ENCODE peak calls at places on chromosomes 2 and 18, in nine cellular contexts. Z is stomach, H is Peyer's patch, G is gastrocnemius medialis, V is MM.1S, M is mammary epithelial cell, F is tibial artery, U is thyroid gland, Q is astrocyte. I is an unnamed sample. For H3K4me1, the result is how much of the 10 kb centered on the place peaks cover.

GRCh38 chr2:53913721-53914120 is 54.0 kb upstream of the GPR75 start:
- DNase-seq in Z (no peak), H (no peak), G (no peak), V (no peak), M (peak), F (no peak), U (no peak), Q (peak), I (no peak)

GRCh38 chr2:176473177-176473576 is 203.9 kb downstream of the MTX2 start:
- DNase-seq in Z (no peak), H (no peak), G (no peak), V (peak), M (peak), F (no peak), U (peak), Q (no peak), I (no peak)

GRCh38 chr2:181457121-181457740 is at the start of gene ITGA4:
- DNase-seq in Z (peak), H (peak), G (peak), V (peak), M (peak), F (peak), U (peak), Q (peak), I (peak)

GRCh38 chr2:949894-950626 is 589 bp upstream of the SNTG2 start:
- DNase-seq in Z (no peak), H (no peak), G (no peak), V (no peak), M (no peak), F (no peak), U (peak), Q (no peak), I (no peak)

GRCh38 chr2:97722227-97722626 is 8.9 kb downstream of the ZAP70 start:
- DNase-seq in Z (no peak), H (no peak), G (no peak), V (no peak), M (no peak), F (no peak), U (no peak), Q (no peak), I (no peak)

GRCh38 chr18:70693196-70693595 is 404.4 kb downstream of the SOCS6 start:
- DNase-seq in Z (no peak), H (no peak), G (no peak), V (no peak), M (no peak), F (no peak), U (no peak), Q (no peak), I (no peak)

GRCh38 chr2:66084948-66085590 is 349.9 kb upstream of the MEIS1 start:
- DNase-seq in Z (no peak), H (no peak), G (no peak), V (no peak), M (no peak), F (no peak), U (no peak), Q (no peak), I (no peak)

GRCh38 chr2:50863218-50863617 is 168.7 kb downstream of the NRXN1 start:
- DNase-seq in Z (no peak), H (no peak), G (no peak), V (peak), M (no peak), F (no peak), U (no peak), Q (no peak), I (no peak)

GRCh38 chr2:11179899-11180298 is 24.6 kb downstream of the SLC66A3 start:
- DNase-seq in Z (no peak), H (no peak), G (no peak), V (no peak), M (no peak), F (no peak), U (no peak), Q (no peak), I (no peak)

GRCh38 chr2:207194028-207194427 is 28.3 kb upstream of the KLF7 start:
- DNase-seq in Z (no peak), H (no peak), G (no peak), V (no peak), M (no peak), F (no peak), U (no peak), Q (no peak), I (no peak)

GRCh38 chr2:176206677-176207076 is 18.2 kb downstream of the HOXD1 start:
- DNase-seq in Z (no peak), H (no peak), G (no peak), V (no peak), M (no peak), F (no peak), U (no peak), Q (peak), I (no peak)

GRCh38 chr18:9811978-9812377 is 73.8 kb upstream of the TXNDC2 start:
- DNase-seq in Z (no peak), H (no peak), G (no peak), V (no peak), M (no peak), F (no peak), U (no peak), Q (no peak), I (no peak)

GRCh38 chr2:62934501-62934900 is 116.1 kb upstream of the OTX1 start:
- DNase-seq in Z (no peak), H (no peak), G (no peak), V (no peak), M (no peak), F (no peak), U (no peak), Q (no peak), I (no peak)

GRCh38 chr2:60476206-60476946 is 77.1 kb downstream of the BCL11A start:
- DNase-seq in Z (peak), H (no peak), G (no peak), V (no peak), M (no peak), F (no peak), U (peak), Q (no peak), I (no peak)

GRCh38 chr18:48792611-48793368 is 158.0 kb downstream of the SMAD7 start:
- DNase-seq in Z (no peak), H (peak), G (peak), V (no peak), M (no peak), F (peak), U (no peak), Q (no peak), I (no peak)

GRCh38 chr2:226802573-226802972 is 3.0 kb upstream of the IRS1 start:
- DNase-seq in Z (no peak), H (no peak), G (no peak), V (peak), M (peak), F (no peak), U (no peak), Q (peak), I (no peak)

GRCh38 chr2:157699806-157700205 is 71.1 kb upstream of the ACVR1C start:
- DNase-seq in Z (no peak), H (no peak), G (no peak), V (no peak), M (no peak), F (no peak), U (no peak), Q (no peak), I (no peak)

GRCh38 chr2:503288-503999 is 173.8 kb downstream of the TMEM18 start:
- DNase-seq in Z (no peak), H (no peak), G (no peak), V (no peak), M (no peak), F (no peak), U (no peak), Q (no peak), I (peak)

GRCh38 chr2:126748188-126748760 is 92.3 kb downstream of the GYPC start:
- DNase-seq in Z (no peak), H (no peak), G (no peak), V (no peak), M (no peak), F (no peak), U (no peak), Q (no peak), I (no peak)

GRCh38 chr18:23563377-23564043 is 22.8 kb downstream of the NPC1 start:
- DNase-seq in Z (no peak), H (no peak), G (no peak), V (no peak), M (peak), F (no peak), U (no peak), Q (peak), I (no peak)

GRCh38 chr2:198916548-198916947 is 541.2 kb downstream of the SATB2 start:
- DNase-seq in Z (no peak), H (no peak), G (no peak), V (no peak), M (no peak), F (no peak), U (no peak), Q (no peak), I (no peak)

GRCh38 chr2:96551605-96552283 is 15.2 kb downstream of the ARID5A start:
- DNase-seq in Z (no peak), H (no peak), G (no peak), V (no peak), M (no peak), F (no peak), U (no peak), Q (no peak), I (no peak)

GRCh38 chr2:16633632-16634430 is 31.8 kb downstream of the CYRIA start:
- DNase-seq in Z (no peak), H (no peak), G (no peak), V (no peak), M (peak), F (no peak), U (no peak), Q (peak), I (no peak)

GRCh38 chr2:72367530-72368225 is 220.0 kb upstream of the CYP26B1 start:
- DNase-seq in Z (peak), H (no peak), G (peak), V (no peak), M (peak), F (peak), U (peak), Q (peak), I (peak)

GRCh38 chr2:135169900-135170753 is 118.0 kb downstream of the RAB3GAP1 start:
- DNase-seq in Z (no peak), H (no peak), G (no peak), V (peak), M (no peak), F (no peak), U (no peak), Q (no peak), I (no peak)

GRCh38 chr2:55618649-55619055 is 1.2 kb upstream of the PPP4R3B start:
- DNase-seq in Z (peak), H (peak), G (peak), V (peak), M (peak), F (peak), U (peak), Q (peak), I (peak)

GRCh38 chr2:194559964-194560363 is 1097.1 kb upstream of the SLC39A10 start:
- DNase-seq in Z (no peak), H (no peak), G (no peak), V (no peak), M (no peak), F (no peak), U (no peak), Q (no peak), I (no peak)

GRCh38 chr2:174145827-174146226 is 102.5 kb downstream of the OLA1 start:
- DNase-seq in Z (no peak), H (no peak), G (no peak), V (no peak), M (no peak), F (no peak), U (no peak), Q (no peak), I (peak)

GRCh38 chr2:187951470-187952218 is 340.0 kb upstream of the GULP1 start:
- DNase-seq in Z (no peak), H (no peak), G (no peak), V (no peak), M (no peak), F (no peak), U (no peak), Q (no peak), I (no peak)

GRCh38 chr2:59449264-59449663 is 1104.2 kb downstream of the BCL11A start:
- DNase-seq in Z (no peak), H (peak), G (no peak), V (peak), M (peak), F (no peak), U (no peak), Q (no peak), I (no peak)

GRCh38 chr2:71277536-71278103 is 50.7 kb upstream of the PAIP2B start:
- DNase-seq in Z (no peak), H (peak), G (peak), V (peak), M (peak), F (peak), U (peak), Q (peak), I (peak)

GRCh38 chr2:46554381-46554780 is 75.0 kb downstream of the TMEM247 start:
- DNase-seq in Z (no peak), H (no peak), G (peak), V (no peak), M (no peak), F (peak), U (no peak), Q (no peak), I (no peak)

GRCh38 chr2:181072486-181072885 is 92.1 kb downstream of the UBE2E3 start:
- DNase-seq in Z (no peak), H (no peak), G (no peak), V (no peak), M (no peak), F (no peak), U (no peak), Q (peak), I (no peak)

GRCh38 chr2:239586651-239587310 is 186.0 kb upstream of the HDAC4 start:
- DNase-seq in Z (no peak), H (no peak), G (peak), V (no peak), M (no peak), F (no peak), U (no peak), Q (no peak), I (no peak)

GRCh38 chr2:119204525-119204924 is 19.1 kb upstream of the STEAP3 start:
- DNase-seq in Z (no peak), H (no peak), G (no peak), V (no peak), M (no peak), F (no peak), U (no peak), Q (no peak), I (no peak)

GRCh38 chr18:43800584-43800983 is 523.3 kb upstream of the SYT4 start:
- DNase-seq in Z (no peak), H (no peak), G (no peak), V (peak), M (no peak), F (no peak), U (no peak), Q (no peak), I (no peak)

GRCh38 chr2:189152476-189152875 is 27.1 kb downstream of the COL5A2 start:
- DNase-seq in Z (no peak), H (no peak), G (no peak), V (no peak), M (no peak), F (peak), U (no peak), Q (no peak), I (no peak)

GRCh38 chr18:70288851-70289328 is at the start of gene SOCS6:
- DNase-seq in Z (peak), H (peak), G (peak), V (peak), M (peak), F (peak), U (peak), Q (peak), I (peak)

GRCh38 chr2:237870754-237871651 is 11.6 kb downstream of the RAMP1 start:
- DNase-seq in Z (no peak), H (peak), G (no peak), V (no peak), M (no peak), F (peak), U (no peak), Q (no peak), I (peak)
- H3K4me1 ChIP-seq in Z (half or more), H (under half), G (under half), V (under half), M (under half), F (half or more), U (under half), Q (under half), I (under half)

DNA sequence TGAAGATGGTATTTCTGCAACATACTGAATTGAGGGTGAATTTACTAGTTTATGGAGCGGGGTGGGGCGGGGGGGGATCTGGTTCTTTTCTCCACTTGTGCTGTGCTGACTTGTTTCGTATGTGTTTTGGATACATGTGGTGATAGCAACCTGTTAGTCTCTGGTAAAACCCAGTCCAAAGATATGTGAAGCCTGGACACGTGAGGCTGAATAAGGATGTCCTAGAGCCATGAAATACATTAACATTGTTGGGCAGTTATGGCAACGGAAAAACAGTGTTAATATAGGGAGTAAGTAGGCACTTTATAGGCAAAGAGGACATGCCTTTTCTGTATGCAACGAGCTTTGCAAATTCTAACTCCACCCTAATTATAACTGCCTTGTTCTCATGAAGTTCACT is 42.0 kb upstream of the NEMP2 start:
- DNase-seq in Z (no peak), H (no peak), G (no peak), V (no peak), M (peak), F (no peak), U (no peak), Q (no peak), I (no peak)
- H3K4me1 ChIP-seq in Z (under half), H (under half), G (under half), V (under half), M (half or more), F (under half), U (under half), Q (under half), I (under half)

GRCh38 chr2:159070235-159070634 is 101.8 kb downstream of the TANC1 start:
- DNase-seq in Z (no peak), H (no peak), G (no peak), V (no peak), M (no peak), F (no peak), U (no peak), Q (no peak), I (no peak)
- H3K4me1 ChIP-seq in Z (under half), H (under half), G (under half), V (under half), M (half or more), F (under half), U (half or more), Q (half or more), I (under half)

GRCh38 chr2:232700154-232700553 is 3.0 kb downstream of the GIGYF2 start:
- DNase-seq in Z (no peak), H (no peak), G (no peak), V (no peak), M (no peak), F (no peak), U (no peak), Q (no peak), I (no peak)
- H3K4me1 ChIP-seq in Z (half or more), H (under half), G (under half), V (under half), M (under half), F (half or more), U (under half), Q (under half), I (under half)

DNA sequence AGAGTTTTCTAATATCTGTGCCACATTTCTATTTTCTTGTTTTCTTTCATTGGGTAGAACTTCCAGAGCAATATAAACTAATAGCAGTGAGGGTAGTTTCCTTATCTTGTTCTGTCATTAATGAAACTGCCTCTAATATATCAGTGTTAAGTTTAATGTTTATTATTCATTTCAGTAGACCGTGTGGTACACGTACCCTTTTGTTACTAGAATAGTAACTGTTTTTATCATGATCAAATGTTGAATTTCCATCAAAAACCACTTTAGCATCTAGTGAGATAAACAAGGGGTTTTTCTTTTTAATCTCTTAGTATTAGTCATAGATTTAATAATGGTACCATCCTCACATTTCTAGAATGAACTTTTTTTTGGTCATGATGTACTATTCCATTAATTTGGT is 16.0 kb downstream of the DGUOK start:
- DNase-seq in Z (no peak), H (no peak), G (no peak), V (no peak), M (no peak), F (no peak), U (no peak), Q (no peak), I (no peak)
- H3K4me1 ChIP-seq in Z (under half), H (under half), G (under half), V (under half), M (under half), F (under half), U (under half), Q (under half), I (under half)

GRCh38 chr18:55413474-55413873 is 174.5 kb downstream of the TCF4 start:
- DNase-seq in Z (no peak), H (no peak), G (no peak), V (no peak), M (peak), F (no peak), U (no peak), Q (peak), I (no peak)
- H3K4me1 ChIP-seq in Z (under half), H (under half), G (half or more), V (under half), M (under half), F (under half), U (under half), Q (under half), I (under half)